ENCODE peak calls at places on chromosomes 16 and 17, in ten cellular contexts. One of them, this sample, is unnamed.

GRCh38 chr16:89918453-89919347 is at the start of gene MC1R:
- DNase-seq in activated T-cell treated with anti-CD3 and anti-CD28 coated beads for 24 hours: no peak
- DNase-seq in HS-27A: no peak
- DNase-seq in GM06990: peak
- DNase-seq in sciatic nerve: no peak
- DNase-seq in GM18507: no peak
- DNase-seq in adrenal gland: no peak
- DNase-seq in RWPE1: no peak
- DNase-seq in stimulated activated CD8-positive, alpha-beta memory T cell treated with anti-CD3 and anti-CD28 coated beads, Interleukin-4, amount 100 ng/mL, for 1 hour: no peak
- DNase-seq in activated CD4-positive, alpha-beta memory T cell treated with anti-CD3 and anti-CD28 coated beads, Interleukin-2, amount 10 ng/mL, durations not matched to agents 7 days and 5 days: no peak
- DNase-seq in this sample: peak

GRCh38 chr16:25893332-25893731 is 201.6 kb downstream of the HS3ST4 start:
- DNase-seq in RWPE1: no peak
- DNase-seq in GM18507: no peak
- DNase-seq in adrenal gland: no peak
- DNase-seq in HS-27A: no peak
- DNase-seq in sciatic nerve: no peak
- DNase-seq in activated CD4-positive, alpha-beta memory T cell treated with anti-CD3 and anti-CD28 coated beads, Interleukin-2, amount 10 ng/mL, durations not matched to agents 7 days and 5 days: no peak
- DNase-seq in GM06990: no peak
- DNase-seq in stimulated activated CD8-positive, alpha-beta memory T cell treated with anti-CD3 and anti-CD28 coated beads, Interleukin-4, amount 100 ng/mL, for 1 hour: no peak
- DNase-seq in activated T-cell treated with anti-CD3 and anti-CD28 coated beads for 24 hours: no peak
- DNase-seq in this sample: no peak

GRCh38 chr16:74774223-74775139 is at the start of gene FA2H:
- DNase-seq in sciatic nerve: peak
- DNase-seq in HS-27A: no peak
- DNase-seq in GM06990: peak
- DNase-seq in activated CD4-positive, alpha-beta memory T cell treated with anti-CD3 and anti-CD28 coated beads, Interleukin-2, amount 10 ng/mL, durations not matched to agents 7 days and 5 days: peak
- DNase-seq in RWPE1: peak
- DNase-seq in adrenal gland: peak
- DNase-seq in stimulated activated CD8-positive, alpha-beta memory T cell treated with anti-CD3 and anti-CD28 coated beads, Interleukin-4, amount 100 ng/mL, for 1 hour: peak
- DNase-seq in activated T-cell treated with anti-CD3 and anti-CD28 coated beads for 24 hours: peak
- DNase-seq in GM18507: peak
- DNase-seq in this sample: peak

GRCh38 chr16:53111078-53111776 is 56.4 kb downstream of the CHD9 start:
- DNase-seq in activated T-cell treated with anti-CD3 and anti-CD28 coated beads for 24 hours: no peak
- DNase-seq in sciatic nerve: no peak
- DNase-seq in GM18507: no peak
- DNase-seq in stimulated activated CD8-positive, alpha-beta memory T cell treated with anti-CD3 and anti-CD28 coated beads, Interleukin-4, amount 100 ng/mL, for 1 hour: no peak
- DNase-seq in adrenal gland: no peak
- DNase-seq in HS-27A: no peak
- DNase-seq in activated CD4-positive, alpha-beta memory T cell treated with anti-CD3 and anti-CD28 coated beads, Interleukin-2, amount 10 ng/mL, durations not matched to agents 7 days and 5 days: no peak
- DNase-seq in GM06990: peak
- DNase-seq in RWPE1: no peak
- DNase-seq in this sample: no peak

GRCh38 chr17:35245196-35245486 is 2.3 kb downstream of the SLFN5 start:
- DNase-seq in HS-27A: no peak
- DNase-seq in GM18507: no peak
- DNase-seq in sciatic nerve: no peak
- DNase-seq in adrenal gland: no peak
- DNase-seq in activated CD4-positive, alpha-beta memory T cell treated with anti-CD3 and anti-CD28 coated beads, Interleukin-2, amount 10 ng/mL, durations not matched to agents 7 days and 5 days: no peak
- DNase-seq in activated T-cell treated with anti-CD3 and anti-CD28 coated beads for 24 hours: no peak
- DNase-seq in GM06990: no peak
- DNase-seq in stimulated activated CD8-positive, alpha-beta memory T cell treated with anti-CD3 and anti-CD28 coated beads, Interleukin-4, amount 100 ng/mL, for 1 hour: no peak
- DNase-seq in RWPE1: peak
- DNase-seq in this sample: peak

GRCh38 chr17:39404542-39405378 is 3.3 kb upstream of the FBXL20 start:
- DNase-seq in GM18507: no peak
- DNase-seq in HS-27A: no peak
- DNase-seq in sciatic nerve: no peak
- DNase-seq in stimulated activated CD8-positive, alpha-beta memory T cell treated with anti-CD3 and anti-CD28 coated beads, Interleukin-4, amount 100 ng/mL, for 1 hour: no peak
- DNase-seq in adrenal gland: no peak
- DNase-seq in RWPE1: peak
- DNase-seq in activated CD4-positive, alpha-beta memory T cell treated with anti-CD3 and anti-CD28 coated beads, Interleukin-2, amount 10 ng/mL, durations not matched to agents 7 days and 5 days: peak
- DNase-seq in activated T-cell treated with anti-CD3 and anti-CD28 coated beads for 24 hours: peak
- DNase-seq in GM06990: no peak
- DNase-seq in this sample: peak

GRCh38 chr17:1592751-1593629 is 30.4 kb upstream of the PITPNA start:
- DNase-seq in GM06990: peak
- DNase-seq in activated T-cell treated with anti-CD3 and anti-CD28 coated beads for 24 hours: no peak
- DNase-seq in activated CD4-positive, alpha-beta memory T cell treated with anti-CD3 and anti-CD28 coated beads, Interleukin-2, amount 10 ng/mL, durations not matched to agents 7 days and 5 days: no peak
- DNase-seq in RWPE1: no peak
- DNase-seq in HS-27A: no peak
- DNase-seq in stimulated activated CD8-positive, alpha-beta memory T cell treated with anti-CD3 and anti-CD28 coated beads, Interleukin-4, amount 100 ng/mL, for 1 hour: no peak
- DNase-seq in sciatic nerve: no peak
- DNase-seq in adrenal gland: no peak
- DNase-seq in GM18507: peak
- DNase-seq in this sample: no peak

GRCh38 chr16:1197237-1197866 is 27.7 kb downstream of the TPSG1 start:
- DNase-seq in stimulated activated CD8-positive, alpha-beta memory T cell treated with anti-CD3 and anti-CD28 coated beads, Interleukin-4, amount 100 ng/mL, for 1 hour: no peak
- DNase-seq in activated CD4-positive, alpha-beta memory T cell treated with anti-CD3 and anti-CD28 coated beads, Interleukin-2, amount 10 ng/mL, durations not matched to agents 7 days and 5 days: no peak
- DNase-seq in RWPE1: no peak
- DNase-seq in activated T-cell treated with anti-CD3 and anti-CD28 coated beads for 24 hours: no peak
- DNase-seq in GM18507: no peak
- DNase-seq in GM06990: no peak
- DNase-seq in HS-27A: no peak
- DNase-seq in sciatic nerve: no peak
- DNase-seq in adrenal gland: no peak
- DNase-seq in this sample: no peak

GRCh38 chr17:50292465-50292864 is 18.2 kb downstream of the TMEM92 start:
- DNase-seq in GM18507: no peak
- DNase-seq in GM06990: no peak
- DNase-seq in HS-27A: no peak
- DNase-seq in stimulated activated CD8-positive, alpha-beta memory T cell treated with anti-CD3 and anti-CD28 coated beads, Interleukin-4, amount 100 ng/mL, for 1 hour: no peak
- DNase-seq in activated T-cell treated with anti-CD3 and anti-CD28 coated beads for 24 hours: no peak
- DNase-seq in activated CD4-positive, alpha-beta memory T cell treated with anti-CD3 and anti-CD28 coated beads, Interleukin-2, amount 10 ng/mL, durations not matched to agents 7 days and 5 days: no peak
- DNase-seq in adrenal gland: no peak
- DNase-seq in sciatic nerve: no peak
- DNase-seq in RWPE1: no peak
- DNase-seq in this sample: no peak

GRCh38 chr16:17386229-17386628 is 84.5 kb downstream of the XYLT1 start:
- DNase-seq in activated T-cell treated with anti-CD3 and anti-CD28 coated beads for 24 hours: no peak
- DNase-seq in GM06990: no peak
- DNase-seq in RWPE1: no peak
- DNase-seq in adrenal gland: no peak
- DNase-seq in activated CD4-positive, alpha-beta memory T cell treated with anti-CD3 and anti-CD28 coated beads, Interleukin-2, amount 10 ng/mL, durations not matched to agents 7 days and 5 days: no peak
- DNase-seq in stimulated activated CD8-positive, alpha-beta memory T cell treated with anti-CD3 and anti-CD28 coated beads, Interleukin-4, amount 100 ng/mL, for 1 hour: no peak
- DNase-seq in HS-27A: no peak
- DNase-seq in GM18507: no peak
- DNase-seq in sciatic nerve: no peak
- DNase-seq in this sample: no peak

GRCh38 chr16:79122343-79122742 is 478.2 kb downstream of the MAF start:
- DNase-seq in activated T-cell treated with anti-CD3 and anti-CD28 coated beads for 24 hours: no peak
- DNase-seq in sciatic nerve: no peak
- DNase-seq in GM18507: no peak
- DNase-seq in adrenal gland: no peak
- DNase-seq in RWPE1: no peak
- DNase-seq in HS-27A: no peak
- DNase-seq in stimulated activated CD8-positive, alpha-beta memory T cell treated with anti-CD3 and anti-CD28 coated beads, Interleukin-4, amount 100 ng/mL, for 1 hour: no peak
- DNase-seq in activated CD4-positive, alpha-beta memory T cell treated with anti-CD3 and anti-CD28 coated beads, Interleukin-2, amount 10 ng/mL, durations not matched to agents 7 days and 5 days: no peak
- DNase-seq in GM06990: no peak
- DNase-seq in this sample: no peak

GRCh38 chr16:89564476-89565255 is 4.2 kb downstream of the RPL13 start:
- DNase-seq in activated T-cell treated with anti-CD3 and anti-CD28 coated beads for 24 hours: no peak
- DNase-seq in adrenal gland: no peak
- DNase-seq in RWPE1: no peak
- DNase-seq in activated CD4-positive, alpha-beta memory T cell treated with anti-CD3 and anti-CD28 coated beads, Interleukin-2, amount 10 ng/mL, durations not matched to agents 7 days and 5 days: no peak
- DNase-seq in stimulated activated CD8-positive, alpha-beta memory T cell treated with anti-CD3 and anti-CD28 coated beads, Interleukin-4, amount 100 ng/mL, for 1 hour: no peak
- DNase-seq in sciatic nerve: no peak
- DNase-seq in GM06990: no peak
- DNase-seq in HS-27A: no peak
- DNase-seq in GM18507: no peak
- DNase-seq in this sample: peak

GRCh38 chr17:38706625-38707298 is 1.7 kb downstream of the MLLT6 start:
- DNase-seq in HS-27A: no peak
- DNase-seq in GM06990: no peak
- DNase-seq in stimulated activated CD8-positive, alpha-beta memory T cell treated with anti-CD3 and anti-CD28 coated beads, Interleukin-4, amount 100 ng/mL, for 1 hour: no peak
- DNase-seq in activated CD4-positive, alpha-beta memory T cell treated with anti-CD3 and anti-CD28 coated beads, Interleukin-2, amount 10 ng/mL, durations not matched to agents 7 days and 5 days: peak
- DNase-seq in RWPE1: no peak
- DNase-seq in sciatic nerve: no peak
- DNase-seq in activated T-cell treated with anti-CD3 and anti-CD28 coated beads for 24 hours: peak
- DNase-seq in adrenal gland: peak
- DNase-seq in GM18507: no peak
- DNase-seq in this sample: no peak

GRCh38 chr17:50129303-50129945 is 536 bp downstream of the SAMD14 start:
- DNase-seq in RWPE1: no peak
- DNase-seq in activated T-cell treated with anti-CD3 and anti-CD28 coated beads for 24 hours: no peak
- DNase-seq in HS-27A: no peak
- DNase-seq in GM18507: no peak
- DNase-seq in adrenal gland: peak
- DNase-seq in stimulated activated CD8-positive, alpha-beta memory T cell treated with anti-CD3 and anti-CD28 coated beads, Interleukin-4, amount 100 ng/mL, for 1 hour: no peak
- DNase-seq in GM06990: no peak
- DNase-seq in sciatic nerve: peak
- DNase-seq in activated CD4-positive, alpha-beta memory T cell treated with anti-CD3 and anti-CD28 coated beads, Interleukin-2, amount 10 ng/mL, durations not matched to agents 7 days and 5 days: peak
- DNase-seq in this sample: peak

GRCh38 chr17:65057520-65058075 is 1.1 kb upstream of the GNA13 start:
- DNase-seq in GM18507: no peak
- DNase-seq in stimulated activated CD8-positive, alpha-beta memory T cell treated with anti-CD3 and anti-CD28 coated beads, Interleukin-4, amount 100 ng/mL, for 1 hour: no peak
- DNase-seq in adrenal gland: no peak
- DNase-seq in activated T-cell treated with anti-CD3 and anti-CD28 coated beads for 24 hours: no peak
- DNase-seq in HS-27A: no peak
- DNase-seq in GM06990: no peak
- DNase-seq in sciatic nerve: peak
- DNase-seq in RWPE1: no peak
- DNase-seq in activated CD4-positive, alpha-beta memory T cell treated with anti-CD3 and anti-CD28 coated beads, Interleukin-2, amount 10 ng/mL, durations not matched to agents 7 days and 5 days: no peak
- DNase-seq in this sample: peak

GRCh38 chr17:47802341-47803022 is 19.1 kb downstream of the OSBPL7 start:
- DNase-seq in sciatic nerve: peak
- DNase-seq in adrenal gland: peak
- DNase-seq in stimulated activated CD8-positive, alpha-beta memory T cell treated with anti-CD3 and anti-CD28 coated beads, Interleukin-4, amount 100 ng/mL, for 1 hour: peak
- DNase-seq in GM18507: peak
- DNase-seq in activated T-cell treated with anti-CD3 and anti-CD28 coated beads for 24 hours: peak
- DNase-seq in RWPE1: peak
- DNase-seq in HS-27A: no peak
- DNase-seq in GM06990: no peak
- DNase-seq in activated CD4-positive, alpha-beta memory T cell treated with anti-CD3 and anti-CD28 coated beads, Interleukin-2, amount 10 ng/mL, durations not matched to agents 7 days and 5 days: peak
- DNase-seq in this sample: peak

GRCh38 chr16:71927383-71927782 is 32.1 kb downstream of the IST1 start:
- DNase-seq in sciatic nerve: no peak
- DNase-seq in HS-27A: peak
- DNase-seq in GM18507: no peak
- DNase-seq in RWPE1: peak
- DNase-seq in stimulated activated CD8-positive, alpha-beta memory T cell treated with anti-CD3 and anti-CD28 coated beads, Interleukin-4, amount 100 ng/mL, for 1 hour: no peak
- DNase-seq in GM06990: no peak
- DNase-seq in adrenal gland: peak
- DNase-seq in activated T-cell treated with anti-CD3 and anti-CD28 coated beads for 24 hours: no peak
- DNase-seq in activated CD4-positive, alpha-beta memory T cell treated with anti-CD3 and anti-CD28 coated beads, Interleukin-2, amount 10 ng/mL, durations not matched to agents 7 days and 5 days: no peak
- DNase-seq in this sample: peak

GRCh38 chr17:40295471-40296457 is 8.1 kb downstream of the CDC6 start:
- DNase-seq in stimulated activated CD8-positive, alpha-beta memory T cell treated with anti-CD3 and anti-CD28 coated beads, Interleukin-4, amount 100 ng/mL, for 1 hour: no peak
- DNase-seq in adrenal gland: no peak
- DNase-seq in RWPE1: no peak
- DNase-seq in GM06990: no peak
- DNase-seq in activated CD4-positive, alpha-beta memory T cell treated with anti-CD3 and anti-CD28 coated beads, Interleukin-2, amount 10 ng/mL, durations not matched to agents 7 days and 5 days: no peak
- DNase-seq in activated T-cell treated with anti-CD3 and anti-CD28 coated beads for 24 hours: no peak
- DNase-seq in sciatic nerve: peak
- DNase-seq in GM18507: no peak
- DNase-seq in HS-27A: no peak
- DNase-seq in this sample: no peak

GRCh38 chr16:67087803-67088202 is 21.9 kb upstream of the PHAF1 start:
- DNase-seq in GM18507: no peak
- DNase-seq in stimulated activated CD8-positive, alpha-beta memory T cell treated with anti-CD3 and anti-CD28 coated beads, Interleukin-4, amount 100 ng/mL, for 1 hour: no peak
- DNase-seq in RWPE1: no peak
- DNase-seq in activated T-cell treated with anti-CD3 and anti-CD28 coated beads for 24 hours: no peak
- DNase-seq in adrenal gland: no peak
- DNase-seq in HS-27A: no peak
- DNase-seq in sciatic nerve: no peak
- DNase-seq in activated CD4-positive, alpha-beta memory T cell treated with anti-CD3 and anti-CD28 coated beads, Interleukin-2, amount 10 ng/mL, durations not matched to agents 7 days and 5 days: no peak
- DNase-seq in GM06990: no peak
- DNase-seq in this sample: no peak

GRCh38 chr16:89409161-89409711 is 81.1 kb downstream of the ANKRD11 start:
- DNase-seq in adrenal gland: no peak
- DNase-seq in HS-27A: no peak
- DNase-seq in RWPE1: peak
- DNase-seq in activated CD4-positive, alpha-beta memory T cell treated with anti-CD3 and anti-CD28 coated beads, Interleukin-2, amount 10 ng/mL, durations not matched to agents 7 days and 5 days: peak
- DNase-seq in stimulated activated CD8-positive, alpha-beta memory T cell treated with anti-CD3 and anti-CD28 coated beads, Interleukin-4, amount 100 ng/mL, for 1 hour: peak
- DNase-seq in GM06990: no peak
- DNase-seq in activated T-cell treated with anti-CD3 and anti-CD28 coated beads for 24 hours: peak
- DNase-seq in sciatic nerve: no peak
- DNase-seq in GM18507: no peak
- DNase-seq in this sample: peak

GRCh38 chr17:1948517-1948825 is 76.7 kb downstream of the RTN4RL1 start:
- DNase-seq in stimulated activated CD8-positive, alpha-beta memory T cell treated with anti-CD3 and anti-CD28 coated beads, Interleukin-4, amount 100 ng/mL, for 1 hour: no peak
- DNase-seq in sciatic nerve: no peak
- DNase-seq in HS-27A: no peak
- DNase-seq in activated T-cell treated with anti-CD3 and anti-CD28 coated beads for 24 hours: no peak
- DNase-seq in RWPE1: no peak
- DNase-seq in activated CD4-positive, alpha-beta memory T cell treated with anti-CD3 and anti-CD28 coated beads, Interleukin-2, amount 10 ng/mL, durations not matched to agents 7 days and 5 days: no peak
- DNase-seq in GM06990: no peak
- DNase-seq in GM18507: no peak
- DNase-seq in adrenal gland: no peak
- DNase-seq in this sample: no peak

This sample was measured in Daoy.